ENCODE peak calls at places on chromosomes 6 and 20, in nine cellular contexts. One of them, this sample, is unnamed.

GRCh38 chr6:139856562-139856961 is 482.1 kb upstream of the CITED2 start:
- DNase-seq in GM23248: no peak
- DNase-seq in cardiac muscle cell: no peak
- DNase-seq in mucosa of descending colon: no peak
- DNase-seq in heart right ventricle: no peak
- DNase-seq in right lobe of liver: no peak
- DNase-seq in kidney: no peak
- DNase-seq in IMR-90: no peak
- DNase-seq in cardiac fibroblast: no peak
- DNase-seq in this sample: no peak

GRCh38 chr6:11223296-11223695 is 9.2 kb downstream of the NEDD9 start:
- DNase-seq in GM23248: no peak
- DNase-seq in cardiac muscle cell: no peak
- DNase-seq in mucosa of descending colon: no peak
- DNase-seq in heart right ventricle: no peak
- DNase-seq in right lobe of liver: no peak
- DNase-seq in kidney: no peak
- DNase-seq in IMR-90: no peak
- DNase-seq in cardiac fibroblast: peak; percentile 52
- DNase-seq in this sample: no peak

GRCh38 chr6:47524136-47524840 is 46.7 kb downstream of the CD2AP start:
- DNase-seq in GM23248: peak; percentile 29
- DNase-seq in cardiac muscle cell: peak; percentile 18
- DNase-seq in mucosa of descending colon: no peak
- DNase-seq in heart right ventricle: no peak
- DNase-seq in right lobe of liver: no peak
- DNase-seq in kidney: no peak
- DNase-seq in IMR-90: peak; percentile 12
- DNase-seq in cardiac fibroblast: peak; percentile 22
- DNase-seq in this sample: no peak

GRCh38 chr6:8027965-8028651 is 36.1 kb downstream of the BLOC1S5 start:
- DNase-seq in GM23248: peak; percentile 58
- DNase-seq in cardiac muscle cell: peak; percentile 61
- DNase-seq in mucosa of descending colon: no peak
- DNase-seq in heart right ventricle: peak; percentile 17
- DNase-seq in right lobe of liver: no peak
- DNase-seq in kidney: no peak
- DNase-seq in IMR-90: peak; percentile 38
- DNase-seq in cardiac fibroblast: peak; percentile 70
- DNase-seq in this sample: no peak

GRCh38 chr20:51258582-51259175 is 235.8 kb upstream of the KCNG1 start:
- DNase-seq in GM23248: peak; percentile 51
- DNase-seq in cardiac muscle cell: peak; percentile 18
- DNase-seq in mucosa of descending colon: no peak
- DNase-seq in heart right ventricle: no peak
- DNase-seq in right lobe of liver: no peak
- DNase-seq in kidney: no peak
- DNase-seq in IMR-90: peak; percentile 17
- DNase-seq in cardiac fibroblast: peak; percentile 28
- DNase-seq in this sample: no peak

GRCh38 chr6:25959890-25960531 is 2.6 kb upstream of the TRIM38 start:
- DNase-seq in GM23248: peak; percentile 59
- DNase-seq in cardiac muscle cell: peak; percentile 26
- DNase-seq in mucosa of descending colon: no peak
- DNase-seq in heart right ventricle: no peak
- DNase-seq in right lobe of liver: no peak
- DNase-seq in kidney: no peak
- DNase-seq in IMR-90: peak; percentile 35
- DNase-seq in cardiac fibroblast: peak; percentile 57
- DNase-seq in this sample: no peak

GRCh38 chr6:44192428-44193041 is 24.2 kb upstream of the MYMX start:
- DNase-seq in GM23248: no peak
- DNase-seq in cardiac muscle cell: peak; percentile 42
- DNase-seq in mucosa of descending colon: no peak
- DNase-seq in heart right ventricle: no peak
- DNase-seq in right lobe of liver: no peak
- DNase-seq in kidney: peak; percentile 3
- DNase-seq in IMR-90: no peak
- DNase-seq in cardiac fibroblast: no peak
- DNase-seq in this sample: no peak

GRCh38 chr20:49496043-49496442 is 13.6 kb upstream of the KCNB1 start:
- DNase-seq in GM23248: no peak
- DNase-seq in cardiac muscle cell: no peak
- DNase-seq in mucosa of descending colon: no peak
- DNase-seq in heart right ventricle: no peak
- DNase-seq in right lobe of liver: no peak
- DNase-seq in kidney: no peak
- DNase-seq in IMR-90: no peak
- DNase-seq in cardiac fibroblast: no peak
- DNase-seq in this sample: no peak

GRCh38 chr6:167907837-167908681 is 81.3 kb downstream of the AFDN start:
- DNase-seq in GM23248: peak; percentile 47
- DNase-seq in cardiac muscle cell: peak; percentile 44
- DNase-seq in mucosa of descending colon: peak; percentile 81
- DNase-seq in heart right ventricle: peak; percentile 27
- DNase-seq in right lobe of liver: no peak
- DNase-seq in kidney: no peak
- DNase-seq in IMR-90: peak; percentile 28
- DNase-seq in cardiac fibroblast: peak; percentile 47
- DNase-seq in this sample: no peak

GRCh38 chr6:170454512-170455285 is 98.4 kb downstream of the PSMB1 start:
- DNase-seq in GM23248: no peak
- DNase-seq in cardiac muscle cell: no peak
- DNase-seq in mucosa of descending colon: no peak
- DNase-seq in heart right ventricle: no peak
- DNase-seq in right lobe of liver: no peak
- DNase-seq in kidney: no peak
- DNase-seq in IMR-90: no peak
- DNase-seq in cardiac fibroblast: no peak
- DNase-seq in this sample: no peak

GRCh38 chr6:163756079-163756478 is 341.6 kb downstream of the QKI start:
- DNase-seq in GM23248: no peak
- DNase-seq in cardiac muscle cell: no peak
- DNase-seq in mucosa of descending colon: peak; percentile 21
- DNase-seq in heart right ventricle: no peak
- DNase-seq in right lobe of liver: no peak
- DNase-seq in kidney: no peak
- DNase-seq in IMR-90: peak; percentile 21
- DNase-seq in cardiac fibroblast: no peak
- DNase-seq in this sample: no peak

GRCh38 chr6:81214414-81215091 is 537.9 kb downstream of the TENT5A start:
- DNase-seq in GM23248: no peak
- DNase-seq in cardiac muscle cell: no peak
- DNase-seq in mucosa of descending colon: no peak
- DNase-seq in heart right ventricle: no peak
- DNase-seq in right lobe of liver: no peak
- DNase-seq in kidney: peak; percentile 65
- DNase-seq in IMR-90: no peak
- DNase-seq in cardiac fibroblast: no peak
- DNase-seq in this sample: peak; percentile 27

GRCh38 chr6:32639440-32640394 is 2.5 kb downstream of the HLA-DQA1 start:
- DNase-seq in GM23248: no peak
- DNase-seq in cardiac muscle cell: no peak
- DNase-seq in mucosa of descending colon: no peak
- DNase-seq in heart right ventricle: no peak
- DNase-seq in right lobe of liver: no peak
- DNase-seq in kidney: no peak
- DNase-seq in IMR-90: no peak
- DNase-seq in cardiac fibroblast: no peak
- DNase-seq in this sample: no peak

GRCh38 chr6:32635526-32636123 is 1.6 kb upstream of the HLA-DQA1 start:
- DNase-seq in GM23248: no peak
- DNase-seq in cardiac muscle cell: no peak
- DNase-seq in mucosa of descending colon: no peak
- DNase-seq in heart right ventricle: no peak
- DNase-seq in right lobe of liver: no peak
- DNase-seq in kidney: no peak
- DNase-seq in IMR-90: no peak
- DNase-seq in cardiac fibroblast: no peak
- DNase-seq in this sample: no peak

GRCh38 chr6:32637883-32638282 is 677 bp downstream of the HLA-DQA1 start:
- DNase-seq in GM23248: no peak
- DNase-seq in cardiac muscle cell: no peak
- DNase-seq in mucosa of descending colon: no peak
- DNase-seq in heart right ventricle: no peak
- DNase-seq in right lobe of liver: no peak
- DNase-seq in kidney: no peak
- DNase-seq in IMR-90: no peak
- DNase-seq in cardiac fibroblast: no peak
- DNase-seq in this sample: no peak

GRCh38 chr6:32638521-32639219 is 1.5 kb downstream of the HLA-DQA1 start:
- DNase-seq in GM23248: no peak
- DNase-seq in cardiac muscle cell: no peak
- DNase-seq in mucosa of descending colon: no peak
- DNase-seq in heart right ventricle: no peak
- DNase-seq in right lobe of liver: no peak
- DNase-seq in kidney: no peak
- DNase-seq in IMR-90: no peak
- DNase-seq in cardiac fibroblast: no peak
- DNase-seq in this sample: no peak

DNA sequence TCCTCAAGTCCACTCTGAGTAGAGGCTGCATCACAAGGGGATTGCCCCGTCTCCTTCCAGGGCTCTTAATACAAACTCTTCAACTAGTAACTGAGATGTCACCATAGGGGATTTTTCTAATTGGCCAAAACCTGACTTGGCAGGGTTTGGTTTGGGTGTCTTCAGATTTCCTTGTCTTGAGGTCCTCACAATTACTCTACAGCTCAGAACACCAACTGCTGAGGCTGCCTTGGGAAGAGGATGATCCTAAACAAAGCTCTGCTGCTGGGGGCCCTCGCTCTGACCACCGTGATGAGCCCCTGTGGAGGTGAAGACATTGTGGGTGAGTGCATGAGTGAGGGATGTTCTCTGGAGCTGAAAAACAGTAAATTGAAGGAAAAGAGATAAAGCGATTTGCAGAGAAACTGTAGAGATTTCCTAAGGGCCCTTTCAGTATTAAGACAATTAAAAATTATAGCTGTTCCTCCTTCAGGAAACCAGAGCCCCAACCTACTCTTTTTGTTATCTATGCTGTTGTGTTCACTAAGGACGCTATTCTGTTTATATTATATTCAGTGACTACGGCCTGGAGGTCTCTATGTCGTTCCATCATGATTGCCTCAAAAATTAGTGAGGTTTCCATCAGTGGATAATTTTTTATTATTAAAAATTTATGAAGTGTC is at the start of gene HLA-DQA1:
- DNase-seq in GM23248: no peak
- DNase-seq in cardiac muscle cell: peak; percentile 2
- DNase-seq in mucosa of descending colon: peak; percentile 36
- DNase-seq in heart right ventricle: peak; percentile 20
- DNase-seq in right lobe of liver: no peak
- DNase-seq in kidney: no peak
- DNase-seq in IMR-90: no peak
- DNase-seq in cardiac fibroblast: no peak
- DNase-seq in this sample: no peak
- H3K4me3 ChIP-seq in GM23248: no peak within 1 kb of the TSS
- H3K4me3 ChIP-seq in cardiac muscle cell: no peak within 1 kb of the TSS
- H3K4me3 ChIP-seq in mucosa of descending colon: no peak within 1 kb of the TSS
- H3K4me3 ChIP-seq in heart right ventricle: peak within 1 kb of the TSS; percentile 28
- H3K4me3 ChIP-seq in right lobe of liver: no peak within 1 kb of the TSS
- H3K4me3 ChIP-seq in kidney: peak within 1 kb of the TSS; percentile 32
- H3K4me3 ChIP-seq in IMR-90: no peak within 1 kb of the TSS
- H3K4me3 ChIP-seq in cardiac fibroblast: no peak within 1 kb of the TSS
- H3K4me3 ChIP-seq in this sample: peak within 1 kb of the TSS; percentile 6

DNA sequence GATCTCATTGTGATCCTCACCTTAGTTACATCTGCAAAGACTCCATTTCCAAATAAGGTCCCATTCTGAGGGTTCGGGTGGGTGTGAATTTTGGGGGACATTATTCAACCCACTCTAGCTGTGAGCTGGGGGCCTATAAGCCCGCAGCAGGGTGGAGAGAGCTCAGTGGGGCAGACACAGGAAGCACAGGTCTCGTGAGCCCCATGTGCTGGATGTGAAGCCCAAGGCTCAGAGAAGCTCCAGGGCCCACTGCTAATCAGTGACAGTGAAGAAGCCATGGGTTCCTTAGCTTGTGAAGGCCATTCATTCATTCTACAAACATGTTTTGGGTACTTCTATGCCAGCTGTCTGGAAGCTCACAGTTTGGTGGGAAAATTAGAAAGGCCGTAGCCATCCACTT is 47.5 kb downstream of the CHMP4B start:
- DNase-seq in GM23248: no peak
- DNase-seq in cardiac muscle cell: no peak
- DNase-seq in mucosa of descending colon: no peak
- DNase-seq in heart right ventricle: no peak
- DNase-seq in right lobe of liver: no peak
- DNase-seq in kidney: peak; percentile 35
- DNase-seq in IMR-90: no peak
- DNase-seq in cardiac fibroblast: no peak
- DNase-seq in this sample: peak; percentile 7
- H3K4me3 ChIP-seq in GM23248: no peak overlapping the region
- H3K4me3 ChIP-seq in cardiac muscle cell: no peak overlapping the region
- H3K4me3 ChIP-seq in mucosa of descending colon: no peak overlapping the region
- H3K4me3 ChIP-seq in heart right ventricle: no peak overlapping the region
- H3K4me3 ChIP-seq in right lobe of liver: no peak overlapping the region
- H3K4me3 ChIP-seq in kidney: no peak overlapping the region
- H3K4me3 ChIP-seq in IMR-90: no peak overlapping the region
- H3K4me3 ChIP-seq in cardiac fibroblast: no peak overlapping the region
- H3K4me3 ChIP-seq in this sample: no peak overlapping the region

GRCh38 chr6:46486186-46486585 is 5.1 kb downstream of the RCAN2 start:
- DNase-seq in GM23248: peak; percentile 51
- DNase-seq in cardiac muscle cell: no peak
- DNase-seq in mucosa of descending colon: no peak
- DNase-seq in heart right ventricle: no peak
- DNase-seq in right lobe of liver: no peak
- DNase-seq in kidney: no peak
- DNase-seq in IMR-90: no peak
- DNase-seq in cardiac fibroblast: no peak
- DNase-seq in this sample: no peak

GRCh38 chr6:46491789-46492547 is 719 bp upstream of the RCAN2 start:
- DNase-seq in GM23248: peak; percentile 71
- DNase-seq in cardiac muscle cell: peak; percentile 6
- DNase-seq in mucosa of descending colon: peak; percentile 50
- DNase-seq in heart right ventricle: peak; percentile 56
- DNase-seq in right lobe of liver: peak; percentile 48
- DNase-seq in kidney: peak; percentile 76
- DNase-seq in IMR-90: peak; percentile 1
- DNase-seq in cardiac fibroblast: no peak
- DNase-seq in this sample: peak; percentile 50

GRCh38 chr6:46491201-46491788 is at the start of gene RCAN2:
- DNase-seq in GM23248: peak; percentile 88
- DNase-seq in cardiac muscle cell: peak; percentile 17
- DNase-seq in mucosa of descending colon: peak; percentile 63
- DNase-seq in heart right ventricle: peak; percentile 82
- DNase-seq in right lobe of liver: peak; percentile 62
- DNase-seq in kidney: peak; percentile 87
- DNase-seq in IMR-90: peak; percentile 8
- DNase-seq in cardiac fibroblast: no peak
- DNase-seq in this sample: peak; percentile 69

GRCh38 chr6:46490425-46491200 is 636 bp downstream of the RCAN2 start:
- DNase-seq in GM23248: peak; percentile 70
- DNase-seq in cardiac muscle cell: peak; percentile 7
- DNase-seq in mucosa of descending colon: peak; percentile 15
- DNase-seq in heart right ventricle: peak; percentile 34
- DNase-seq in right lobe of liver: no peak
- DNase-seq in kidney: peak; percentile 83
- DNase-seq in IMR-90: no peak
- DNase-seq in cardiac fibroblast: no peak
- DNase-seq in this sample: no peak
- H3K4me3 ChIP-seq in GM23248: peak overlapping the region; percentile 79
- H3K4me3 ChIP-seq in cardiac muscle cell: peak overlapping the region; percentile 79
- H3K4me3 ChIP-seq in mucosa of descending colon: peak overlapping the region; percentile 25
- H3K4me3 ChIP-seq in heart right ventricle: peak overlapping the region; percentile 76
- H3K4me3 ChIP-seq in right lobe of liver: peak overlapping the region; percentile 49
- H3K4me3 ChIP-seq in kidney: peak overlapping the region; percentile 77
- H3K4me3 ChIP-seq in IMR-90: peak overlapping the region; percentile 50
- H3K4me3 ChIP-seq in cardiac fibroblast: no peak overlapping the region
- H3K4me3 ChIP-seq in this sample: peak overlapping the region; percentile 67

GRCh38 chr6:125102411-125102810 is 51.2 kb upstream of the TPD52L1 start:
- DNase-seq in GM23248: peak; percentile 40
- DNase-seq in cardiac muscle cell: peak; percentile 60
- DNase-seq in mucosa of descending colon: no peak
- DNase-seq in heart right ventricle: no peak
- DNase-seq in right lobe of liver: no peak
- DNase-seq in kidney: no peak
- DNase-seq in IMR-90: peak; percentile 10
- DNase-seq in cardiac fibroblast: no peak
- DNase-seq in this sample: no peak
- H3K4me3 ChIP-seq in GM23248: no peak overlapping the region
- H3K4me3 ChIP-seq in cardiac muscle cell: no peak overlapping the region
- H3K4me3 ChIP-seq in mucosa of descending colon: no peak overlapping the region
- H3K4me3 ChIP-seq in heart right ventricle: no peak overlapping the region
- H3K4me3 ChIP-seq in right lobe of liver: no peak overlapping the region
- H3K4me3 ChIP-seq in kidney: no peak overlapping the region
- H3K4me3 ChIP-seq in IMR-90: no peak overlapping the region
- H3K4me3 ChIP-seq in cardiac fibroblast: no peak overlapping the region
- H3K4me3 ChIP-seq in this sample: no peak overlapping the region